ENCODE peak calls at places on chromosome 21, in five cellular contexts. A, F, Y, Q and E are unnamed samples.

GRCh38 chr21:38376235-38376634 is 119.4 kb downstream of the KCNJ15 start:
- DNase-seq in F (no peak), Q (peak), A (no peak), Y (no peak), E (no peak)

GRCh38 chr21:27024316-27024715 is 57.4 kb upstream of the ADAMTS5 start:
- DNase-seq in Q (no peak), F (no peak), A (no peak), Y (no peak), E (no peak)

GRCh38 chr21:33761104-33762036 is 119.1 kb downstream of the ITSN1 start:
- DNase-seq in Q (peak), F (no peak), A (peak), Y (no peak), E (peak)

GRCh38 chr21:16942703-16943102 is 570.1 kb upstream of the CXADR start:
- DNase-seq in F (no peak), Y (no peak), A (no peak), Q (no peak), E (peak)

GRCh38 chr21:43273708-43274021 is 104.9 kb downstream of the CRYAA start:
- DNase-seq in A (no peak), Q (no peak), F (no peak), Y (no peak), E (no peak)

GRCh38 chr21:33685613-33686197 is 43.4 kb downstream of the ITSN1 start:
- DNase-seq in Q (no peak), A (no peak), Y (no peak), F (no peak), E (no peak)

GRCh38 chr21:31030367-31031106 is 7.7 kb downstream of the KRTAP19-8 start:
- DNase-seq in F (no peak), A (no peak), Y (no peak), Q (no peak), E (no peak)

GRCh38 chr21:37551406-37552355 is 185.1 kb downstream of the DYRK1A start:
- DNase-seq in Y (peak), A (peak), Q (no peak), F (no peak), E (no peak)

GRCh38 chr21:15703932-15704331 is 25.9 kb upstream of the USP25 start:
- DNase-seq in Y (no peak), A (no peak), Q (no peak), F (no peak), E (no peak)

GRCh38 chr21:14712121-14712520 is 166.0 kb upstream of the SAMSN1 start:
- DNase-seq in A (no peak), Y (no peak), F (no peak), Q (no peak), E (no peak)

GRCh38 chr21:31382060-31382459 is 38.0 kb upstream of the TIAM1 start:
- DNase-seq in Y (no peak), F (no peak), Q (no peak), A (no peak), E (no peak)

GRCh38 chr21:26849428-26850115 is 4.4 kb upstream of the ADAMTS1 start:
- DNase-seq in Q (peak), A (no peak), Y (no peak), F (no peak), E (peak)

GRCh38 chr21:42653492-42654061 is at the start of gene PDE9A:
- DNase-seq in F (peak), Q (peak), A (peak), Y (peak), E (peak)

GRCh38 chr21:14850394-14850793 is 214.4 kb downstream of the NRIP1 start:
- DNase-seq in A (no peak), Y (no peak), F (no peak), Q (no peak), E (no peak)

GRCh38 chr21:26842976-26843911 is 2.0 kb downstream of the ADAMTS1 start:
- DNase-seq in Y (peak), F (peak), Q (no peak), A (peak), E (no peak)

GRCh38 chr21:38503588-38503987 is 5.3 kb upstream of the ERG start:
- DNase-seq in F (no peak), A (peak), Y (no peak), Q (no peak), E (no peak)

GRCh38 chr21:28674807-28675206 is 317.9 kb downstream of the LTN1 start:
- DNase-seq in A (no peak), F (no peak), Q (no peak), Y (no peak), E (no peak)

GRCh38 chr21:15275615-15276228 is 210.9 kb upstream of the NRIP1 start:
- DNase-seq in Y (no peak), F (no peak), A (no peak), Q (no peak), E (no peak)

GRCh38 chr21:42568834-42569731 is 55.4 kb downstream of the SLC37A1 start:
- DNase-seq in Y (peak), Q (no peak), A (peak), F (peak), E (no peak)

GRCh38 chr21:33101300-33102005 is 31.5 kb downstream of the OLIG1 start:
- DNase-seq in A (no peak), F (no peak), Y (no peak), Q (no peak), E (peak)

GRCh38 chr21:42992943-42993712 is 18.8 kb downstream of the PKNOX1 start:
- DNase-seq in Q (no peak), F (no peak), A (no peak), Y (no peak), E (no peak)

DNA sequence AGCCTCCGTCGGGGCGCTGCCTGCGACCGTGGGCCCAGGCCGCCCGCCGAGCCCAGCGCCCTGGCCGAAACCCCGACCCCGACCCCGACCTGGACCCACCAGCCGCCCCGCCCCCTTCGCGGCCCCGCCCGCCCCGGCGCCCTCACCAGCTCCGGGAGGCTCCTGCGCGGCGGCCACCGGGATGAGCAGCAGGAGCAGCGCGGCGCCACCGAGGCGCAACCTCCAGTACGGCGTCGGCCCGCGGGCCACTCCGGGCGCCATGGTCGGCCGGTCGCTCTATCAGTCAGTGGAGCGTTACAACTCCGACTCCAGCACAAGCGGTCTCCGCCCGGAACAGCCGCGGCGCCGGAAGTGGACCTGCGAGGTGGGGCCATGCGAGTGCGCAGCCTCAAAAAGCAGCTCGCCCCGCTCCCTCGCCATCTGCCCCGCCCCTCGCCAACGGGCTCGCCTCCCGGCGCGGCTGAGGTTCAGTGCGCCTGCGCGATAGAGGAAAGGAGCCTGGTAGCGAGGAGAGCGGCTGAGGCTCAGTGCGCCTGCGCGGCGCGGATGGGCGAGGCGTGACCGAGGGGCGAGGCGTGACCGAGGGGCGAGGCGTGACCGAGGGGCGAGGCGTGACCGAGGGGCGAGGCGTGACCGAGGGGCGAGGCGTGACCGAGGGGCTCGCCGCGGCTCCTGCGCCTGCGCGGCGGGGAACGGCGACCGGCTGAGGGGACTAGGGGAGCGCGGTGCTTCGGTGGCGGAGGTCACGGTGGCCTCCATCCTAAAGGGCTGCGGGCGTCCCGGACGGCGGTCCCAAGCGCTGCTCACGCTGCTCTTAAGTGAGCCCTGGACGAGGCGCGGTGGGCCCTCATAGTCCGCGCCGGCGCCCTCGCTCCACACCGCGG is at the start of gene PTTG1IP:
- DNase-seq in Y (peak), A (peak), F (peak), Q (peak), E (peak)
- H3K4me3 ChIP-seq in Y (peak), A (peak), F (peak), Q (peak), E (peak)

DNA sequence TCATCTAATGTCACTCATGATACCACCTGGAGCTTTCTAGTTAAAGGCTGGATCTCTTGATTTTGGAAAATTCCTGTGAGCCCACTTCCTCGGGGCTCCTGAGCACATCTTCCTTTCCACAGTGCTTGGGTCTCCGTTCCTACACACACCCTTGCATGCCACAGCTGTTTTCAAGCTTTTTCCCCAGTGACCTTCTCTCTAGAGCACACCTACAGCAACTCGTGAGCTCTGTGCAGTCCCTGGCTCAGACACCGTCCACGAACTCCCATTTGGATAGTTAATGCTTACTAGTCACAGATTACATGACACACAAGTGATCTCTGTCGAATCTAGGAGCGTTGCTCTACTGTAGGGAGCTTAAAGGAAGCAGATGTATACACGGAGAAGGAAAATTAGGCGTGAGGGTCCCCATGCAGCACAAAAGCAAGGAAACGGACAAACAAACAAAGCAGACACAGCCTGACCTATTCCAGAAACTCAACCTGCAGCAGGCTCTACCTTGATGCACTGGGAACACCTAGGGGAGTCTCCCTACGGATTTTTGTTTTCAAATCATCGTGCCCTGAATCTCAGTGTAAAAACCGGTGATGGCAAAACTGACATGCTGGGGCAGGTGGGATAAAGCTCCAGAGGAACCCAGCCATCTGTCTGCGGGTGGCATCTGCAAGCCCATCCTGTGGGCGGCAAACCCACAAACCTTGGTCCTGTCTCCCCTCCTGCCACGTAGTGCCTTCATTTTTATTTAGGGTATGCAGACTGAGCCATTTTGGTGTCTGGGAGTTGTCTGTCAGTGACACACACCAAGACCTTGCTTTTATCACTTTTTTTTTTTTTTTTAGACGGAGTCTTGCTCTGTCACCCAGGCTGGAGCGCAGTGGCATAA is 177.8 kb downstream of the RUNX1 start:
- DNase-seq in Q (no peak), Y (no peak), A (no peak), F (no peak), E (no peak)
- TF ChIP-seq POLR2A in Q (no peak), Y (no peak), A (no peak), F (no peak), E (no peak)

DNA sequence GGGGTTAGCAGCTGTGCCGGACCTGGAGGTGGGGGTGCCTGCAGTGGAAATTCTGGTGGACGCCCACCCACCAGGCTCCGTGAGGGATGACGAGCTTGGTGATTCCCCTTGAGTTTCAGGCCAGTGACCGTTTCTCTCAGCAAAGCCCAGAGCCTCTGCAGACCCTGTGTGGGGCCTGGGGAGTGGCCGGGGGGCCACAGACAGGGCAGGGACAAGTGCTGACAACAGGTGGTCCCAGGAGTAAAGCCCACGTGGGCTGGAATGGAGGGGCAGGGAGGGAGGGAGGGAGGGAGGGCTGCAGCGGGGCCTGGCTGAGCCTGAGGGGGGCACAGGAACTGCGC is 52.8 kb downstream of the COL18A1 start:
- DNase-seq in F (no peak), Q (no peak), A (no peak), Y (no peak), E (no peak)
- TF ChIP-seq CTCF in F (no peak), Q (no peak), A (no peak), Y (no peak), E (no peak)

GRCh38 chr21:21200939-21201610 is 202.9 kb downstream of the NCAM2 start:
- DNase-seq in Y (no peak), F (no peak), A (no peak), Q (no peak), E (no peak)
- H3K4me3 ChIP-seq in Y (no peak), F (no peak), A (peak), Q (peak), E (no peak)

GRCh38 chr21:41429925-41430491 is 4.0 kb downstream of the MX1 start:
- DNase-seq in A (no peak), Q (no peak), Y (no peak), F (no peak), E (no peak)
- TF ChIP-seq POLR2A in A (no peak), Q (no peak), Y (no peak), F (no peak), E (no peak)

DNA sequence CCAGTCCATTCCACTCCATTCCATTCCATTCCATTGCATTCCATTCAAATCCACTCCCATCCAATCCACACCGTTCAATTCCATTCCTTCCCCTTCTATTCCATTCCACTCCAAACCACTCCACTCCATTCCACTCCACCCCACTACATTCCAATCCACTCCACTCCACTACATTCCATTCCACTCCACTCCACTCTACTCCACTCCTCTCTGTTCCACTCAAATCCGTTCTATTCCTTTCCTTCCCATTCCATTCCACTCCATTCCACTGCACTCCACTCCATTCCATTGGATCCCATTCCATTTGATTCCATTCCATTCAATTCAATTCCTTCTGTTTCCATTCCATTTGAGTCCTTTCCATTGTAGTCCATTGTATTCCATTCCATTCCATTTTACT is 2568.3 kb upstream of the TPTE start:
- DNase-seq in Y (no peak), Q (no peak), F (no peak), A (no peak), E (no peak)
- TF ChIP-seq CTCF in Y (no peak), Q (no peak), F (no peak), A (no peak), E (no peak)

GRCh38 chr21:45109831-45110492 is 35.6 kb downstream of the ADARB1 start:
- DNase-seq in A (no peak), Q (no peak), F (peak), Y (no peak), E (peak)
- H3K4me3 ChIP-seq in A (no peak), Q (no peak), F (no peak), Y (no peak), E (peak)